ENCODE peak calls at places on chromosomes 11 and 22, in four cellular contexts. R is fibroblast of pulmonary artery, E is fibroblast of mammary gland, S is HFF-Myc. K is an unnamed sample.

GRCh38 chr11:66313321-66314185 is 3.3 kb downstream of the CD248 start:
- DNase-seq in R (peak), E (peak), S (no peak), K (no peak)

GRCh38 chr22:31933816-31934482 is 10.4 kb upstream of the YWHAH start:
- DNase-seq in R (no peak), E (no peak), S (no peak), K (no peak)

GRCh38 chr11:31995031-31995430 is 95.8 kb upstream of the RCN1 start:
- DNase-seq in R (no peak), E (no peak), S (no peak), K (no peak)

GRCh38 chr11:21769188-21769587 is 423.7 kb upstream of the ANO5 start:
- DNase-seq in R (no peak), E (no peak), S (no peak), K (no peak)

GRCh38 chr11:45907911-45908370 is 870 bp upstream of the FREY1 start:
- DNase-seq in R (no peak), E (no peak), S (no peak), K (no peak)

GRCh38 chr22:31461699-31462098 is 27.9 kb downstream of the EIF4ENIF1 start:
- DNase-seq in R (no peak), E (no peak), S (no peak), K (no peak)

GRCh38 chr11:107857550-107858216 is 904 bp downstream of the SLC35F2 start:
- DNase-seq in R (no peak), E (peak), S (no peak), K (peak)

GRCh38 chr11:45931739-45932138 is 9.3 kb downstream of the LARGE2 start:
- DNase-seq in R (no peak), E (no peak), S (no peak), K (no peak)

GRCh38 chr11:47672283-47672730 is 29.9 kb upstream of the MTCH2 start:
- DNase-seq in R (peak), E (peak), S (peak), K (peak)

GRCh38 chr11:7844986-7845385 is 48.2 kb upstream of the OR5P2 start:
- DNase-seq in R (no peak), E (no peak), S (no peak), K (no peak)

GRCh38 chr11:132024587-132025295 is 654.3 kb downstream of the NTM start:
- DNase-seq in R (peak), E (peak), S (no peak), K (peak)

GRCh38 chr11:73530109-73530508 is 67.8 kb downstream of the FAM168A start:
- DNase-seq in R (no peak), E (no peak), S (no peak), K (peak)

GRCh38 chr11:27858901-27859300 is 158.6 kb upstream of the BDNF start:
- DNase-seq in R (no peak), E (no peak), S (no peak), K (no peak)

GRCh38 chr11:1873048-1873812 is 18.5 kb downstream of the PRR33 start:
- DNase-seq in R (peak), E (peak), S (no peak), K (peak)

GRCh38 chr11:12915093-12915492 is 94.0 kb upstream of the RASSF10 start:
- DNase-seq in R (no peak), E (no peak), S (no peak), K (no peak)

GRCh38 chr11:120096756-120097191 is 41.1 kb downstream of the TRIM29 start:
- DNase-seq in R (no peak), E (no peak), S (no peak), K (no peak)

GRCh38 chr11:34909955-34910354 is 6.2 kb downstream of the APIP start:
- DNase-seq in R (no peak), E (no peak), S (no peak), K (peak)

GRCh38 chr11:30100514-30100913 is 83.7 kb upstream of the KCNA4 start:
- DNase-seq in R (no peak), E (no peak), S (no peak), K (no peak)

GRCh38 chr11:12696911-12697581 is 22.8 kb downstream of the TEAD1 start:
- DNase-seq in R (no peak), E (no peak), S (no peak), K (peak)

GRCh38 chr22:19287889-19288288 is 3.6 kb downstream of the CLTCL1 start:
- DNase-seq in R (peak), E (peak), S (no peak), K (peak)

GRCh38 chr22:43171019-43171491 is 15.9 kb downstream of the TTLL12 start:
- DNase-seq in R (no peak), E (no peak), S (no peak), K (no peak)

GRCh38 chr11:67269401-67270255 is 3.4 kb downstream of the GRK2 start:
- DNase-seq in R (no peak), E (no peak), S (no peak), K (no peak)

GRCh38 chr11:17762309-17762974 is 27.9 kb downstream of the KCNC1 start:
- DNase-seq in R (no peak), E (no peak), S (no peak), K (peak)

GRCh38 chr22:30062256-30062655 is 18.0 kb upstream of the HORMAD2 start:
- DNase-seq in R (no peak), E (no peak), S (no peak), K (no peak)

GRCh38 chr11:64101461-64101860 is 64.5 kb downstream of the MACROD1 start:
- DNase-seq in R (no peak), E (peak), S (no peak), K (no peak)

GRCh38 chr11:104665631-104666030 is 232.6 kb downstream of the CASP12 start:
- DNase-seq in R (peak), E (peak), S (no peak), K (peak)

GRCh38 chr11:78810489-78811090 is 235.9 kb upstream of the NARS2 start:
- DNase-seq in R (no peak), E (no peak), S (no peak), K (no peak)

GRCh38 chr11:88590366-88590765 is 252.8 kb upstream of the CTSC start:
- DNase-seq in R (no peak), E (peak), S (no peak), K (no peak)

GRCh38 chr11:108679045-108679444 is 14.2 kb downstream of the DDX10 start:
- DNase-seq in R (no peak), E (no peak), S (no peak), K (no peak)

GRCh38 chr11:109209572-109209971 is 212.4 kb upstream of the C11orf87 start:
- DNase-seq in R (no peak), E (no peak), S (no peak), K (no peak)

GRCh38 chr22:45462034-45462655 is 40.5 kb upstream of the FBLN1 start:
- DNase-seq in R (no peak), E (no peak), S (no peak), K (no peak)
- TF ChIP-seq CTCF in R (no peak), E (no peak), S (no peak), K (no peak)

DNA sequence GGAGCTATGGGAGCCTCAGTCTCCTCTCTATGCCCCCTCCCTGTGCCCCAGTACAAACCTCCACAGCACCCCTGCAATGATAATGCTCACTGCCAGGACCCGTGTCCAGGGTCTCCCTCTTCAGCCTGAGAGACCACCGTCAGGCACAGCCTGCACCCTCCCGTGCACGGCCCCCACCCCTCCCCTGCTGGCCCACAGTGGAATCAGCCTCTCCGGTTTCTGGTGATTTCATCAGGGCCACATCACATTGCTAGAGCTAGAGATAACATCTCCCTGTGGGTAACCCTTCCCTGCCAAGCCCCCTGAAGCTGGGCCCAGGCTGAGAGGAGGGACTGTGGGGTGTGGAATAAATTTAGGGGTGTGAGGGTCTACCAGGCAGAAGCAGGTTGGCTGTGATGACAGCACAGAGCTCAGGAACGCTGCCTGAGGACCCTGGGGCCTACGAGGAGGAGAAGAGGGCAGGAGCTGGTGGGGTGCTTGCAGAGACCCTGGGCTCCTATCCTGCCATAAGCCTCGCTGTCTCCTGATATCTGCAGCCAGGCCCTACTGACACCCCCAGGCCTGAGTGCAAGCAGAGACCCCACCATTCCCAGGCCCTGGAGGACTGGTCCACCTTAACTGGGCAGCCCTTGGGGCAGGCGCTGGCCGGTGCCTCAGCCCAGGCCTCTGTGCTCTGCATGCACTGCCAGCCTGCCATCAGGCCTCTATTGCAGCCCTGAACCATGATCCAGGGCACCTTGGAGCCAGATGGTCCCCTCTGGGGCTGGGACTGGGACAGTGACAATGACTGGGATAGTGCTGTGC is at the start of gene KLHDC7B:
- DNase-seq in R (no peak), E (no peak), S (no peak), K (no peak)
- TF ChIP-seq CTCF in R (peak), E (no peak), S (no peak), K (no peak)

DNA sequence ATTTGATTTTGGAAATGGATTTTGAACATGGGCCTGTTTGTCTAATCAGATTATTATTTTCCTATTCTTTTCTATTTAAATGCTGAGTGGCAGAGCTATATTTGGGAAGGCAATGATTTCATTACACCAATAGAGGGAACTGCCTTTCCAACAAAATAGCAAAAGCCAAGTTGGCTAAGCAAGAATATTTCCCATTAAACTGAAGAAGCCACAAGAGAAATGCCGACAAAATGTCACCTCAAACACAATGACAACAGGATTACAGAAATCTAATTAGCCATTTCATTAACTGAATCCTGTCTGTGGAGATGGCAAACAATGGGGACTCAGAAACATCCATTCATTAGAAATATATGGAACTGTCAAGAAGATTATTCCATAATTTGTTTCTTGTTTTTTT is 1593.1 kb upstream of the RAG2 start:
- DNase-seq in R (no peak), E (no peak), S (no peak), K (no peak)
- TF ChIP-seq CTCF in R (no peak), E (no peak), S (no peak), K (no peak)

GRCh38 chr11:44036811-44037657 is 10.7 kb upstream of the ACCSL start:
- DNase-seq in R (peak), E (peak), S (peak), K (peak)
- TF ChIP-seq CTCF in R (peak), E (peak), S (peak), K (peak)

GRCh38 chr11:127003260-127003981 is 2.9 kb upstream of the KIRREL3 start:
- DNase-seq in R (peak), E (no peak), S (no peak), K (no peak)
- TF ChIP-seq CTCF in R (no peak), E (peak), S (peak), K (no peak)

GRCh38 chr11:15010860-15011259 is 38.7 kb upstream of the CALCA start:
- DNase-seq in R (no peak), E (no peak), S (no peak), K (no peak)

GRCh38 chr11:15011741-15012140 is 39.6 kb upstream of the CALCA start:
- DNase-seq in R (no peak), E (no peak), S (no peak), K (no peak)

GRCh38 chr11:15006139-15006759 is 34.1 kb upstream of the CALCA start:
- DNase-seq in R (peak), E (peak), S (peak), K (peak)
- TF ChIP-seq CTCF in R (peak), E (peak), S (peak), K (peak)

GRCh38 chr11:117613521-117613920 is 183.5 kb downstream of the DSCAML1 start:
- DNase-seq in R (no peak), E (no peak), S (no peak), K (no peak)

GRCh38 chr11:117618273-117618672 is 178.7 kb downstream of the DSCAML1 start:
- DNase-seq in R (no peak), E (no peak), S (no peak), K (no peak)

GRCh38 chr11:117612111-117612510 is 184.9 kb downstream of the DSCAML1 start:
- DNase-seq in R (no peak), E (no peak), S (no peak), K (no peak)

GRCh38 chr11:117616979-117617378 is 180.0 kb downstream of the DSCAML1 start:
- DNase-seq in R (no peak), E (no peak), S (no peak), K (no peak)

DNA sequence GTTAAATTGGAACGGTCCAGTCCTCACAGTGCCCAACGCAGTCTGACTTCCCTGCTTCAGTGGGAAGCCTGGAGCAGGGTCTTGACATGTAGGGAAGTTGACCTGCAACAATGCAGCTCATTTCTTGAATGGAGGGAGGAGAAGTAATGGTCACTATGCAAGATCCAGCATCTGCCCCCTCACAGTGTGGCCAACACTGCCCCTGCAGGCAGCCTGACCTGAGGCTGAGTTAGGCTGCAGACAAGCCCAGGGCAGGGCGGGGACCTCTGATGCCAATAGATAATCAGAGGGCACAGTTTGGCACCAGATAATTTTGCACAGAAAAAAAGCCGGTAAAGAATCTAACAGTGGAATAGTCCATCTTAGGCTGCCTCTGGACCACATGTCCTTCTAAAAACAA is 182.3 kb downstream of the DSCAML1 start:
- DNase-seq in R (no peak), E (no peak), S (no peak), K (no peak)
- TF ChIP-seq CTCF in R (no peak), E (no peak), S (no peak), K (no peak)

DNA sequence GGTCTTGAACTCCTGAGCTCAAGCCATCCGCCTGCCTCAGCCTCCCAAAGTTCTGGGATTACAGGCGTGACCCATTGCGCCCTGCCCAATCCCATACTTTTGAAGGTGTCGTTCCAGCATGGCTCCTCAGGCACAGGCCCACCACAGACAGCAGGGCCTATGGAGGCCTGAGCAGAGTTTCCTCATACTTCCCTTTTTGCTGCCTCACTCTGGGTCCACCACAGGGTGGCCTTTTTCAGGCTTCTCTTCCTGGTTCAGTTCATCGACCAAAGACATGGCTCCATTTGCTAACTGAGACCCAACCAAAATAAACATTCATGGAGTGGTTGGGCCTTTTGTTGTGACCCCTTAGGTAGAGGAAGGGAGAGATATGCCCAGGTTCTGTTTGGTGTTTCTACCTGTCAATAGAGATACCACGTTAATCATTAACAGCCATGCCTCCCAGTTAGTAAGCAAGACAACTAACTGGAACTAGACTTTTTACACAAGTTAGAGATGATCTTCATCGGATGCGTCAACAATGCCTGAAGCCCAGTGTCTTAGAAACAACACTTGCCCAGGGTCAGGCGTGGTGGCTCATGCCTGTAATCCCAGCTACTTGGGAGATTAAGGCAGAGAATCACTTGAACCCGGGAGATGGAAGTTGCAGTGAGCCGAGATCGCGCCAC is 35.1 kb downstream of the TRIOBP start:
- DNase-seq in R (no peak), E (no peak), S (no peak), K (no peak)
- TF ChIP-seq CTCF in R (peak), E (no peak), S (no peak), K (no peak)